ENCODE peak calls at places on chromosomes 4 and X, in four cellular contexts. V is Panc1, G is K562, Z is HepG2. O is an unnamed sample.

GRCh38 chr4:110475881-110476818 is at the start of gene ENPEP:
- DNase-seq in V (no peak), G (no peak), Z (no peak), O (no peak)

GRCh38 chr4:77697860-77698599 is 92.4 kb downstream of the CXCL13 start:
- DNase-seq in V (peak), G (no peak), Z (peak), O (peak)

GRCh38 chr4:20698382-20698781 is 1.9 kb upstream of the PACRGL start:
- DNase-seq in V (no peak), G (peak), Z (no peak), O (no peak)

GRCh38 chr4:15848191-15848842 is 70.2 kb downstream of the CD38 start:
- DNase-seq in V (no peak), G (peak), Z (no peak), O (peak)

GRCh38 chrX:38636949-38637819 is 75.8 kb downstream of the TSPAN7 start:
- DNase-seq in V (no peak), G (no peak), Z (peak), O (no peak)

GRCh38 chrX:125651426-125651825 is 331.8 kb downstream of the TEX13C start:
- DNase-seq in V (no peak), G (no peak), Z (no peak), O (no peak)

GRCh38 chrX:1239681-1240142 is 27.3 kb upstream of the CRLF2 start:
- DNase-seq in V (no peak), G (peak), Z (no peak), O (no peak)

GRCh38 chr4:8719421-8719820 is 126.9 kb downstream of the CPZ start:
- DNase-seq in V (no peak), G (no peak), Z (no peak), O (no peak)

GRCh38 chrX:130575831-130576404 is 174.1 kb downstream of the RBMX2 start:
- DNase-seq in V (peak), G (peak), Z (peak), O (peak)

GRCh38 chrX:20433376-20433775 is 166.7 kb upstream of the RPS6KA3 start:
- DNase-seq in V (no peak), G (no peak), Z (no peak), O (no peak)

GRCh38 chr4:108700358-108700757 is 50.0 kb downstream of the OSTC start:
- DNase-seq in V (no peak), G (no peak), Z (no peak), O (no peak)

GRCh38 chrX:24019448-24019847 is 7.5 kb downstream of the KLHL15 start:
- DNase-seq in V (no peak), G (no peak), Z (no peak), O (no peak)

GRCh38 chr4:56654238-56654632 is 26.9 kb downstream of the HOPX start:
- DNase-seq in V (no peak), G (no peak), Z (no peak), O (no peak)

GRCh38 chrX:119622356-119623232 is 16.4 kb upstream of the NKRF start:
- DNase-seq in V (no peak), G (no peak), Z (no peak), O (no peak)

GRCh38 chr4:56261027-56261426 is 126.3 kb downstream of the AASDH start:
- DNase-seq in V (no peak), G (no peak), Z (no peak), O (no peak)

GRCh38 chr4:12761694-12762093 is 722.4 kb downstream of the RAB28 start:
- DNase-seq in V (no peak), G (no peak), Z (no peak), O (no peak)

GRCh38 chr4:181219783-181220416 is 1023.3 kb upstream of the TENM3 start:
- DNase-seq in V (no peak), G (no peak), Z (no peak), O (no peak)

GRCh38 chr4:3783691-3784306 is 17.6 kb downstream of the ADRA2C start:
- DNase-seq in V (no peak), G (peak), Z (no peak), O (no peak)

GRCh38 chrX:24146283-24146865 is 3.2 kb upstream of the ZFX start:
- DNase-seq in V (no peak), G (no peak), Z (no peak), O (no peak)

GRCh38 chrX:103536071-103536470 is 16.8 kb upstream of the RAB40A start:
- DNase-seq in V (no peak), G (no peak), Z (no peak), O (no peak)

GRCh38 chr4:10803944-10804343 is 119.4 kb upstream of the CLNK start:
- DNase-seq in V (no peak), G (no peak), Z (no peak), O (no peak)

GRCh38 chrX:8939344-8939743 is 94.6 kb downstream of the FAM9B start:
- DNase-seq in V (no peak), G (no peak), Z (no peak), O (no peak)

GRCh38 chr4:125432078-125432477 is 117.3 kb downstream of the FAT4 start:
- DNase-seq in V (no peak), G (no peak), Z (peak), O (peak)

GRCh38 chr4:109298279-109299010 is 4.0 kb downstream of the COL25A1 start:
- DNase-seq in V (no peak), G (peak), Z (no peak), O (peak)

GRCh38 chrX:150542846-150543229 is 25.6 kb upstream of the MTM1 start:
- DNase-seq in V (no peak), G (no peak), Z (no peak), O (no peak)

GRCh38 chr4:118086334-118086733 is 52.0 kb downstream of the NDST3 start:
- DNase-seq in V (no peak), G (no peak), Z (no peak), O (peak)

GRCh38 chr4:108029321-108029720 is 39.6 kb downstream of the HADH start:
- DNase-seq in V (no peak), G (no peak), Z (no peak), O (no peak)

GRCh38 chr4:156764145-156764544 is 207.5 kb downstream of the PDGFC start:
- DNase-seq in V (no peak), G (no peak), Z (no peak), O (no peak)

GRCh38 chrX:8868906-8869305 is 67.7 kb upstream of the FAM9A start:
- DNase-seq in V (no peak), G (no peak), Z (no peak), O (no peak)

GRCh38 chr4:112099701-112100289 is 45.5 kb upstream of the FAM241A start:
- DNase-seq in V (peak), G (peak), Z (peak), O (peak)

GRCh38 chr4:136329042-136329662 is 1203.1 kb downstream of the PCDH18 start:
- DNase-seq in V (no peak), G (no peak), Z (no peak), O (no peak)

DNA sequence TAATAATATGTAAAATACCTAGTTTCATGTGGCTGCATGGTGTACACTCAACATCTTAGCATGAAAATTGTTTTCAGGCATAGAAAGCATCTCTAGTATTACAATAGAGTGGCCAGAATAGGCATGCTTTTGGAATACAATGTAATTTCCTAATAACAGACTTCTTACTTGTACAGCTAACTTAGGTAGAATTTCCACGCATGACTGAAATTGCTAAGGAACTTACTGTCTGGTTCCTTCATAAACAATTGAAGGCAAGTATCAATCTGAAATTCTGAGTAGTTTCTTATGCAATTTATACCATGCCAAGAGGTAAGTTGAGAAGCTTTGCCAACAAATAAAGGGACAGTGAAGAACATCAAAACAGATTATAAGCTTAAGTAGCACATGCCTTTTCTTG is 26.7 kb downstream of the SULT1E1 start:
- DNase-seq in V (no peak), G (no peak), Z (no peak), O (no peak)
- TF ChIP-seq TCF7L2 in V (no peak), G (no peak), Z (no peak), O (no peak)

GRCh38 chr4:26402458-26402857 is 81.6 kb downstream of the RBPJ start:
- DNase-seq in V (no peak), G (no peak), Z (no peak), O (no peak)

GRCh38 chr4:26410385-26411293 is 79.6 kb downstream of the CCKAR start:
- DNase-seq in V (peak), G (peak), Z (peak), O (no peak)

GRCh38 chr4:26404597-26405323 is 83.9 kb downstream of the RBPJ start:
- DNase-seq in V (no peak), G (no peak), Z (no peak), O (no peak)

GRCh38 chr4:26406346-26406975 is 83.8 kb downstream of the CCKAR start:
- DNase-seq in V (no peak), G (no peak), Z (no peak), O (no peak)

DNA sequence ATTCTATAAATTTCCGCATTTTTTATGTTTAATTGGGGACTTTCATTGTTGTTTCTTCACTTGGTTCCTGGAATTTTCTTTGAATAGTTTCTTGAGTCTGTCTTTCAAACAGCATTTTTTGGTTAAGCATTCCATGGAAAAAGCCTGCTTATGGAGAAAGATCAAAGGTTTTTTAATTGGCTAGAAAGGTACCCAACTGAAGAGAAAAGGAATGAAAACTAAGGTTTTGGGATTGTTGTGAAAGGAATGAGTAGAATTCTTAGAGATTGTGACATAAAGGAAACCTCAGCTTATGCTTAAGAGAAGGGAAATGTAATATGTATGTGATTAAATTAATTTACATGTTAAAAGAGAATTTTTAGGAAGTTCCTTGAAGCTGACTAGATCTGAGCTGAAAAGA is 82.8 kb downstream of the CCKAR start:
- DNase-seq in V (no peak), G (no peak), Z (no peak), O (no peak)
- TF ChIP-seq TCF7L2 in V (no peak), G (no peak), Z (no peak), O (no peak)

GRCh38 chr4:24131954-24132673 is 242.3 kb upstream of the PPARGC1A start:
- DNase-seq in V (no peak), G (no peak), Z (no peak), O (no peak)

GRCh38 chr4:24141836-24142235 is 252.0 kb upstream of the PPARGC1A start:
- DNase-seq in V (no peak), G (no peak), Z (no peak), O (no peak)

GRCh38 chr4:24140892-24141291 is 251.0 kb upstream of the PPARGC1A start:
- DNase-seq in V (no peak), G (no peak), Z (no peak), O (no peak)

GRCh38 chr4:24137963-24138601 is 248.2 kb upstream of the PPARGC1A start:
- DNase-seq in V (no peak), G (no peak), Z (peak), O (no peak)

GRCh38 chr4:24137596-24137962 is 247.7 kb upstream of the PPARGC1A start:
- DNase-seq in V (no peak), G (no peak), Z (peak), O (no peak)
- TF ChIP-seq TCF7L2 in V (no peak), G (no peak), Z (no peak), O (no peak)

DNA sequence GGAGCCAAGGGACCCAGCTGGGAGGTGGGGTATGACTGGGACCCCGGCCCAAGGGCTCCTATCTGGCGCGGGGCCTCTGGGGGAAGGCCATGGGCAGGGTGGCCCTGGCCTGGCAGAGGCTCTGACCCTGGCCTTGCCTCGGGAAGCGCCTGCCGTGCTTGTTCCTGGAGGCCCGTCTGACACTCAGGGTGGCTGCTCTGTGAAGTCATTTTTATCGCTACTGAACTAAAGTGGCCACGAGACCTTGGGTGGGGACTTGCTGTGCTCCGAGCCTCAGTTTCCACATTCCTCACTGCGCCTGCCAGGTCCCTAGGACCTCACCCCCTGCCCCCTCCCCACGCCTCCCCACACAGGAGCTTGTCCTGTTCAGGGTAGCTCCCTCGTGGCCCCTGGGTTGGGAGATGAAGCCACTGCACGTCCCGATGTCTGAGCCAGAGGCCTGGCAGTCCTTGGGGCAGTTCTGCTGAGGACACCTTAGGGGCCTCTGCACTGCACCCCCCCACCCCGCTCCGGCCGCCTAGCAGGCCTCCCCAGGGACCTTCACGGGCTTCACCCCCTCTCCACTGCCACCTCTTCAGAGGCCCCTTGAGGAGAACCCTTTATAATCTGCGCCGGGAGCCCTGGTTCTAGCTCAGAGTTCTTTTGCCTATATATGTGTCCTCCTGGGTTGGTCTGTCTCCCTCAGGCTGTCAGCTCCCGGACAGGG is 639 bp upstream of the SORCS2 start:
- DNase-seq in V (no peak), G (no peak), Z (no peak), O (no peak)
- TF ChIP-seq TCF7L2 in V (no peak), G (no peak), Z (no peak), O (no peak)

GRCh38 chrX:153554519-153555167 is 37.2 kb downstream of the ATP2B3 start:
- DNase-seq in V (peak), G (peak), Z (peak), O (peak)
- TF ChIP-seq TCF7L2 in V (no peak), G (no peak), Z (no peak), O (no peak)

GRCh38 chr4:146327859-146328258 is 113.5 kb downstream of the REELD1 start:
- DNase-seq in V (no peak), G (no peak), Z (no peak), O (no peak)
- TF ChIP-seq TCF7L2 in V (no peak), G (no peak), Z (no peak), O (no peak)

GRCh38 chr4:1565598-1566295 is 118.4 kb downstream of the FAM53A start:
- DNase-seq in V (no peak), G (no peak), Z (no peak), O (no peak)

GRCh38 chr4:1567808-1568581 is 116.1 kb downstream of the FAM53A start:
- DNase-seq in V (no peak), G (peak), Z (no peak), O (no peak)

GRCh38 chr4:1566838-1567518 is 117.1 kb downstream of the FAM53A start:
- DNase-seq in V (no peak), G (no peak), Z (no peak), O (no peak)

GRCh38 chr4:1568855-1569460 is 115.2 kb downstream of the FAM53A start:
- DNase-seq in V (no peak), G (no peak), Z (no peak), O (no peak)

DNA sequence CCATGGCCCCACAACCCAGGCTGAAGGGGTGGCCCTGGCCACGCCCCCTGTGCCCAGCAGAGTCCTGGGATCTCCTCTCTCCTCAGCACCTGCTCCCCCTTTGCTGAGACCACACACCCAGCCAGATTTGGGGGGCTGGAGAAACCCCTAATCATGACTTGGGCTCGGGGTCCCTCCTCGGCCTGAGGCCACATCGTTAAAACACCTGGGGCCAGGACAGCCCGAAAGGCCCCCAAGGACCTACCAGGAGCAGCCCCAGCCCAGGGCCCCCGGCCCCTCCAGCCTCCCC is 116.7 kb downstream of the FAM53A start:
- DNase-seq in V (no peak), G (no peak), Z (no peak), O (no peak)
- TF ChIP-seq TCF7L2 in V (no peak), G (no peak), Z (no peak), O (no peak)